ENCODE peak calls at places on chromosomes 3 and 15, in four cellular contexts. U is pancreas, P is endodermal cell, Y is ovary. A is an unnamed sample.

GRCh38 chr15:66071621-66072295 is 181.8 kb downstream of the MEGF11 start:
- DNase-seq in U (no peak), P (peak), Y (no peak), A (no peak)

GRCh38 chr3:57288403-57288802 is 4.1 kb downstream of the ASB14 start:
- DNase-seq in U (no peak), P (no peak), Y (no peak), A (no peak)

GRCh38 chr15:25862087-25862468 is 1.0 kb downstream of the ATP10A start:
- DNase-seq in U (no peak), P (peak), Y (no peak), A (no peak)

GRCh38 chr15:48121849-48122248 is 1.1 kb downstream of the SLC24A5 start:
- DNase-seq in U (no peak), P (no peak), Y (no peak), A (no peak)

GRCh38 chr15:57273366-57273765 is 102.9 kb upstream of the CGNL1 start:
- DNase-seq in U (no peak), P (no peak), Y (no peak), A (no peak)

GRCh38 chr15:60379466-60380274 is 18.1 kb downstream of the ANXA2 start:
- DNase-seq in U (no peak), P (peak), Y (no peak), A (peak)

GRCh38 chr3:14329116-14329830 is 73.1 kb upstream of the SLC6A6 start:
- DNase-seq in U (no peak), P (peak), Y (no peak), A (no peak)

GRCh38 chr3:60674870-60675269 is 576.4 kb downstream of the FHIT start:
- DNase-seq in U (no peak), P (no peak), Y (no peak), A (no peak)

GRCh38 chr3:135240426-135240825 is 445.4 kb downstream of the EPHB1 start:
- DNase-seq in U (no peak), P (peak), Y (no peak), A (no peak)

GRCh38 chr15:40052604-40053003 is 13.6 kb upstream of the SRP14 start:
- DNase-seq in U (no peak), P (no peak), Y (no peak), A (no peak)

GRCh38 chr3:25458420-25458814 is 30.4 kb downstream of the RARB start:
- DNase-seq in U (no peak), P (no peak), Y (no peak), A (no peak)
- TF ChIP-seq CTCF in U (no peak), P (no peak), Y (no peak), A (no peak)

GRCh38 chr15:77352932-77353331 is 67.0 kb downstream of the PEAK1 start:
- DNase-seq in U (no peak), P (no peak), Y (no peak), A (no peak)
- H3K27ac ChIP-seq in U (no peak), P (no peak), Y (no peak), A (no peak)

DNA sequence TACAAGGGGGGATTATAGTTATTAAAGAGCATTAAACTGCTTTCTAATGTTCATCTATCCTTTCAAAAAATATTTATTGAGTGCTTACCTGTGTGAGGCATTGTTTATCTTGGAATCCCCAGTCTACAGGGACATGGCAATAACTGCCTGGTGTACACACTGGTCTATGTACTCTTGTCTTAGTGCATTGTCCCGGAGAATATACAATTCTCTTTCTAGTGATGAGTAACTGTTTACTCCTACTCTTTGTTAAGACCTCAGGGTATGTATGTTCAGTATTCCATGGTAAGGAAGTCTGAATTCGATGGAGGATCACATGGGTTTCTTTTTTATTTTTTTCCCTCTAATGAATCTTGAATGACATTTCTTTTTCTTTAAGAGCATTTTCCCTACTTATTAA is 772.4 kb upstream of the NR2F2 start:
- DNase-seq in U (no peak), P (no peak), Y (no peak), A (no peak)
- TF ChIP-seq CTCF in U (no peak), P (no peak), Y (no peak), A (no peak)

DNA sequence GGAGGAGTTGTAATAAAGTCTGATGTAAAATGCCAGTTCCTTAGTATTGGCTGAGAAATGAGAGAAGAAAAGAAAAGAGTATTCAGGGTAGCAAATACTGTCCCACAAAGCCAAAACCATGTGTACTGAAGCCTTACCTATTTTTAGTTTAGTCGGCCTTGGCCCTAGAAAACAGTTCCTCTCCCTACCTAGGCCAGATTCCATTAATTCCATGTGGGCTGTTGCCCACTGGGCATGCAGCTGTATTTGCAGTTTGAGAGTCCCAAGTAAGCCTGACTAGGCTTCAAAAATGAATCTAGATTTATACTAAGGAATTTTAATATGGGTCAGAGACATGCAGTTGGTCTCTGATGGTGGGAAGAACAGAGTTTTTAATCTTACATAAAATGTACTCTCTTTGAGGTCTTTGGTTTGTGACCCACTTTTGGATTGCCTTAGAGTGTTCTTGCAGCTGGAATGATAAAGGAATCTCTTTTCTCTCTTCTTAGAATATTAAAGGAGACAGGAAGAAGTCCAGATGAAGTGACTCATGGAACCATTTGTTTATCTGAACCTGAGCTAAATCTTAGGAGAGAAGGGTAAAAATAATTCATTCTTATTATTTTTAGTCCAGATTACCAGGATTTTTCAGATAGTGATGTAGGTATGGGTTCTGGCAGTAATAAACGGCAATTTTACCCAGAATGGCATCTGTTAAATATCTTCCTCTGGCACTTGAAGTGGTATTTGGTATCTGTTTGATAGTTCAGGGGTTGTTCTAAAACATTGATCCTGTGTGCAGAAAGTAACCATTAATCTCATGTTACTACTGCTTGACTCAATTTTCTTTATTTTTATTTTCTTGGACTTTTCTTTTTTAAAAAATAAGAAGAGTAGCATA is 33.8 kb downstream of the GLCE start:
- DNase-seq in U (no peak), P (no peak), Y (no peak), A (no peak)
- H3K27ac ChIP-seq in U (peak), P (no peak), Y (no peak), A (no peak)

GRCh38 chr3:169137943-169138342 is 525.6 kb downstream of the MECOM start:
- DNase-seq in U (no peak), P (no peak), Y (no peak), A (no peak)

GRCh38 chr3:169134194-169134593 is 529.3 kb downstream of the MECOM start:
- DNase-seq in U (no peak), P (no peak), Y (no peak), A (no peak)

GRCh38 chr3:169133178-169134161 is 530.0 kb downstream of the MECOM start:
- DNase-seq in U (no peak), P (no peak), Y (no peak), A (no peak)

GRCh38 chr3:169138849-169139416 is 524.6 kb downstream of the MECOM start:
- DNase-seq in U (no peak), P (no peak), Y (no peak), A (no peak)

GRCh38 chr3:169137076-169137475 is 526.4 kb downstream of the MECOM start:
- DNase-seq in U (no peak), P (no peak), Y (no peak), A (no peak)
- TF ChIP-seq CTCF in U (no peak), P (no peak), Y (no peak), A (no peak)

DNA sequence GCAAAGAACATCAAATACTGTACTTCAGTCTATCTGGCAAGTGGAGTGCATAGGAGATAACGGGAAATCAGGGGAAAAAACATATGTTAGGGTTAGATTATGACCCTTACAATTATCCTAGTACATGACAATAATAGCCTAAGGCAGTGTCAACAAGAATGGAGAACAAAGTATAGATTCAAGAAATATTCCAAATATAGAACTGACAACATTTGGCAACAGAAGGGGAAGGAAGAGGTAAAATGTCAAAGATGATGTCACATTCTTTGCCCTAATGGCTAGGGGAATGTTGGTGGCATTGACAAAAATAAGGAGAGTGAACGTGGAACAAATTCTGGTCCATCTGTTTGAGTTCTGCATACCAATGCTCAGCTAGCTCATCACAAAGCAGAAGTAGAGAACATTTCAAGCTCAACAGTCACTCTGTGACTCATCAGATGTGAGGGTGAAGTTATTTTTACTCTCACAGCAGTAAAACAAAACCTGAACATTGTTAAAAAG is 15.5 kb upstream of the ATP8B4 start:
- DNase-seq in U (no peak), P (no peak), Y (no peak), A (peak)
- H3K27ac ChIP-seq in U (no peak), P (no peak), Y (no peak), A (peak)

GRCh38 chr3:4581040-4581439 is 87.9 kb downstream of the ITPR1 start:
- DNase-seq in U (no peak), P (no peak), Y (peak), A (no peak)
- TF ChIP-seq CTCF in U (no peak), P (no peak), Y (no peak), A (no peak)

GRCh38 chr3:127073931-127074820 is 91.3 kb downstream of the PLXNA1 start:
- DNase-seq in U (no peak), P (no peak), Y (no peak), A (peak)
- H3K27ac ChIP-seq in U (no peak), P (no peak), Y (no peak), A (no peak)